ENCODE peak calls at places on chromosomes 5 and 9, in seven cellular contexts. W is ovary; Z is gastrocnemius medialis; O is PC-3; S is effector memory CD4-positive, alpha-beta T cell; Y is PC-9; Q is neural progenitor cell. P is an unnamed sample. For H3K4me1, the result is how much of the 10 kb centered on the place peaks cover.

GRCh38 chr9:127384016-127384730 is 12.8 kb upstream of the SLC2A8 start:
- DNase-seq in Q (no peak), Y (peak), O (peak), Z (no peak), S (no peak), W (peak), P (peak)

GRCh38 chr9:17509698-17510097 is 69.2 kb upstream of the SH3GL2 start:
- DNase-seq in S (no peak), Y (no peak), W (no peak), O (no peak), Z (no peak), Q (no peak), P (no peak)

GRCh38 chr9:91803143-91803940 is 146.7 kb downstream of the ROR2 start:
- DNase-seq in W (no peak), Y (no peak), S (no peak), O (no peak), Z (no peak), Q (no peak), P (no peak)

GRCh38 chr5:1727571-1727970 is 72.1 kb downstream of the MRPL36 start:
- DNase-seq in Y (peak), Z (peak), O (no peak), Q (peak), S (no peak), W (no peak), P (no peak)

GRCh38 chr9:130405657-130406257 is 39.0 kb upstream of the ASS1 start:
- DNase-seq in S (no peak), Z (no peak), Y (no peak), O (no peak), Q (no peak), W (no peak), P (no peak)

GRCh38 chr5:154421868-154422267 is 23.9 kb upstream of the SAP30L start:
- DNase-seq in O (peak), W (no peak), S (no peak), Z (no peak), Y (no peak), Q (peak), P (no peak)

GRCh38 chr9:35729700-35730485 is 2.1 kb downstream of the TLN1 start:
- DNase-seq in Z (peak), O (peak), S (peak), W (peak), Y (no peak), Q (peak), P (no peak)

GRCh38 chr5:95963650-95964410 is 2.2 kb upstream of the ELL2 start:
- DNase-seq in Y (peak), O (peak), Q (no peak), S (no peak), W (no peak), Z (no peak), P (no peak)

GRCh38 chr5:126054593-126055347 is 368.4 kb upstream of the GRAMD2B start:
- DNase-seq in W (no peak), Q (no peak), S (no peak), O (no peak), Y (no peak), Z (no peak), P (no peak)

GRCh38 chr5:7894439-7894838 is 25.5 kb downstream of the MTRR start:
- DNase-seq in O (no peak), Y (no peak), S (no peak), W (no peak), Z (no peak), Q (no peak), P (no peak)

GRCh38 chr5:67494186-67494842 is 297.7 kb upstream of the CD180 start:
- DNase-seq in Y (no peak), Q (no peak), Z (peak), O (no peak), W (peak), S (no peak), P (no peak)

GRCh38 chr9:34555435-34556230 is 32.8 kb upstream of the ENHO start:
- DNase-seq in O (no peak), Z (no peak), Y (no peak), W (peak), Q (no peak), S (no peak), P (no peak)

GRCh38 chr5:156322666-156323065 is 4.3 kb upstream of the SGCD start:
- DNase-seq in Z (no peak), Q (no peak), W (no peak), O (no peak), Y (no peak), S (no peak), P (no peak)

GRCh38 chr9:95826183-95826838 is 49.2 kb upstream of the ERCC6L2 start:
- DNase-seq in O (no peak), W (no peak), S (no peak), Y (no peak), Z (no peak), Q (no peak), P (no peak)

GRCh38 chr9:120531683-120532300 is 48.2 kb downstream of the CDK5RAP2 start:
- DNase-seq in Z (peak), Y (peak), W (no peak), O (peak), S (no peak), Q (peak), P (no peak)

GRCh38 chr5:86909461-86909881 is 291.7 kb downstream of the COX7C start:
- DNase-seq in Z (no peak), O (peak), W (no peak), S (no peak), Y (no peak), Q (no peak), P (no peak)

GRCh38 chr9:132892383-132892782 is 13.7 kb downstream of the SPACA9 start:
- DNase-seq in Q (no peak), W (peak), O (no peak), Z (no peak), Y (no peak), S (no peak), P (no peak)

GRCh38 chr5:54022156-54022685 is 288.2 kb downstream of the ARL15 start:
- DNase-seq in W (no peak), O (no peak), Z (no peak), S (no peak), Y (no peak), Q (no peak), P (no peak)

GRCh38 chr9:93509084-93509483 is 55.7 kb upstream of the FAM120AOS start:
- DNase-seq in S (no peak), Q (no peak), Y (no peak), Z (no peak), O (no peak), W (no peak), P (no peak)

GRCh38 chr5:125634242-125634835 is 788.9 kb upstream of the GRAMD2B start:
- DNase-seq in Z (no peak), S (no peak), Q (no peak), W (no peak), O (peak), Y (no peak), P (no peak)

GRCh38 chr9:107638922-107639321 is 149.4 kb upstream of the KLF4 start:
- DNase-seq in Q (peak), O (no peak), W (peak), Z (peak), Y (no peak), S (no peak), P (peak)

GRCh38 chr5:24208540-24209141 is 436.1 kb downstream of the CDH10 start:
- DNase-seq in S (no peak), O (no peak), W (no peak), Z (no peak), Y (no peak), Q (peak), P (no peak)

GRCh38 chr9:135933114-135933513 is 25.8 kb upstream of the CAMSAP1 start:
- DNase-seq in Y (no peak), W (no peak), Z (no peak), Q (no peak), O (no peak), S (no peak), P (no peak)

GRCh38 chr9:34568783-34569182 is 20.7 kb downstream of the CNTFR start:
- DNase-seq in W (no peak), O (no peak), Y (no peak), Z (no peak), Q (no peak), S (no peak), P (no peak)

GRCh38 chr5:123520677-123521247 is 8.8 kb downstream of the CSNK1G3 start:
- DNase-seq in Z (no peak), Y (no peak), O (no peak), S (no peak), Q (no peak), W (no peak), P (no peak)

GRCh38 chr9:85702881-85703280 is 38.9 kb downstream of the AGTPBP1 start:
- DNase-seq in Y (no peak), S (no peak), O (no peak), Z (no peak), W (no peak), Q (no peak), P (no peak)

GRCh38 chr9:19471737-19472648 is 63.2 kb downstream of the ACER2 start:
- DNase-seq in Y (peak), Q (peak), O (peak), Z (peak), W (peak), S (no peak), P (peak)

GRCh38 chr5:78268361-78268760 is 26.1 kb downstream of the AP3B1 start:
- DNase-seq in Z (no peak), S (no peak), W (no peak), Q (no peak), Y (no peak), O (no peak), P (no peak)

GRCh38 chr9:95494416-95495371 is 22.1 kb downstream of the PTCH1 start:
- DNase-seq in Y (no peak), O (peak), Q (peak), S (peak), Z (no peak), W (no peak), P (no peak)

DNA sequence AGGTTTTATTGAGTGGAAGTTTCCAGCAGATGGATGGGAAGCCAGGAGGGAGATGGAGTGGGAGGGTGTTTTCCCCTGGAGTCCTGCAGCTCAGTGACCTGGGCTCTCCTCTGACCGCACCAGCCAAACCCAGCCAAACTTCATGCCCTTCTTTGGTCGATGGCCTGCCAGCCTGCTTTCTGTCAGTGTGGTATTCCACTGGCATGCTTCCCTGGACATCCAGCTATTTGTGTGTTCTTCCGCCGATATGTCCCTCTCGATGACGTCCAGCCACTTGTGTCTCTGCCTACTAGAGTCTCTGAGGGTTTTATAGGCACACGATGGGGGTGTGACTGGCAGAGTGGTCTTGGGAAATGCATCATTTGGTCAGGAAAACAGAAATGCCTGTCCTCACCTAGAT is 33.8 kb downstream of the GPBP1 start:
- DNase-seq in W (no peak), S (no peak), Z (no peak), Q (no peak), Y (no peak), O (no peak), P (no peak)
- H3K27ac ChIP-seq in W (no peak), S (no peak), Z (no peak), Q (no peak), Y (no peak), O (no peak), P (no peak)

GRCh38 chr5:150163547-150164059 is 3.0 kb upstream of the CDX1 start:
- DNase-seq in W (peak), Z (peak), Y (no peak), S (no peak), Q (no peak), O (no peak), P (peak)

GRCh38 chr5:150166193-150167162 is at the start of gene CDX1:
- DNase-seq in W (no peak), O (no peak), Y (no peak), S (no peak), Q (no peak), Z (no peak), P (no peak)

GRCh38 chr5:150164211-150164610 is 2.4 kb upstream of the CDX1 start:
- DNase-seq in Y (no peak), O (no peak), Q (no peak), Z (no peak), S (no peak), W (no peak), P (no peak)

GRCh38 chr5:150163035-150163434 is 3.5 kb upstream of the CDX1 start:
- DNase-seq in W (no peak), O (no peak), Y (no peak), S (no peak), Z (no peak), Q (no peak), P (no peak)

DNA sequence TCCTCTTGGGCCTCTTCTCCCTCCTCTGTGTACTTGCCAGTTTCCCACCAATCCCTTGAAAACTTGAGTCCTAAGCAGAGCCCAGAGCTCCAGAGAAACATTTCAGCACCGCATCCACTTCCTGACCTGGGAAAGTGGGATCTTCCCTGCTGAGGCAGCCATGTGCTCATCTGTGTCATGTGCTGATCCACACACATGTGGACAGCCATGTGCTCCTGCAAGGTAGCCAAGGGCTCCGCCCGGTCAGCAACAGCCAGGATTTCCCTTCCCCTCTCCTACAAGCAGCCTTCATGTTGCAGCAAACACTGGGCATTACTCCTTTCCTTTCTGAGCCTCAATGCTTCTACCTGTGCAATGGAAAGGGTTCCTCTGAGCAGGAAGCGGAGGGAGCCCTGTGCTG is 1.9 kb upstream of the CDX1 start:
- DNase-seq in Z (peak), S (no peak), O (no peak), Q (no peak), Y (no peak), W (no peak), P (no peak)
- H3K4me1 ChIP-seq in Z (under half), S (under half), O (under half), Q (under half), Y (under half), W (under half), P (under half)

GRCh38 chr5:14066326-14066725 is 76.8 kb upstream of the TRIO start:
- DNase-seq in Q (no peak), W (no peak), Z (no peak), O (no peak), Y (no peak), S (no peak), P (no peak)

GRCh38 chr5:14063691-14064090 is 79.5 kb upstream of the TRIO start:
- DNase-seq in Z (no peak), W (no peak), O (no peak), Y (no peak), Q (no peak), S (no peak), P (no peak)

GRCh38 chr5:14063117-14063516 is 80.0 kb upstream of the TRIO start:
- DNase-seq in Z (no peak), Q (no peak), S (no peak), W (no peak), O (no peak), Y (no peak), P (no peak)

GRCh38 chr5:14062178-14062577 is 81.0 kb upstream of the TRIO start:
- DNase-seq in Y (no peak), Z (no peak), W (no peak), O (no peak), Q (no peak), S (no peak), P (no peak)

GRCh38 chr5:14064841-14065240 is 78.3 kb upstream of the TRIO start:
- DNase-seq in Y (no peak), Q (no peak), O (no peak), Z (no peak), W (no peak), S (no peak), P (no peak)
- H3K27ac ChIP-seq in Y (no peak), Q (no peak), O (no peak), Z (no peak), W (no peak), S (no peak), P (no peak)

GRCh38 chr9:128887914-128888350 is 6.0 kb downstream of the LRRC8A start:
- DNase-seq in Z (no peak), W (peak), Y (no peak), O (no peak), S (no peak), Q (peak), P (no peak)
- H3K4me1 ChIP-seq in Z (half or more), W (under half), Y (under half), O (under half), S (under half), Q (under half), P (under half)